ENCODE peak calls at places on chromosomes 4 and X, in eight cellular contexts. O is PC-3; W is A549; N is effector memory CD4-positive, alpha-beta T cell; G is uterus; Z is lung; C is heart left ventricle; B is endothelial cell of umbilical vein. J is an unnamed sample. For H3K4me1, the result is how much of the 10 kb centered on the place peaks cover.

GRCh38 chr4:55475394-55476243 is 71.1 kb downstream of the CLOCK start:
- DNase-seq in O (peak), W (no peak), N (no peak), G (no peak), Z (no peak), C (no peak), B (peak), J (no peak)

GRCh38 chr4:88866862-88867550 is 169.4 kb upstream of the NAP1L5 start:
- DNase-seq in O (peak), W (no peak), N (no peak), G (no peak), Z (no peak), C (no peak), B (peak), J (no peak)

GRCh38 chrX:110142096-110142495 is 139.2 kb downstream of the TMEM164 start:
- DNase-seq in O (no peak), W (no peak), N (no peak), G (no peak), Z (no peak), C (no peak), B (no peak), J (no peak)

GRCh38 chr4:186710521-186711119 is 13.0 kb downstream of the FAT1 start:
- DNase-seq in O (no peak), W (no peak), N (no peak), G (no peak), Z (no peak), C (no peak), B (no peak), J (no peak)

GRCh38 chrX:149877636-149878035 is 3.3 kb upstream of the MAGEA8 start:
- DNase-seq in O (peak), W (peak), N (no peak), G (no peak), Z (no peak), C (no peak), B (no peak), J (no peak)

GRCh38 chrX:15903186-15903681 is 48.6 kb upstream of the AP1S2 start:
- DNase-seq in O (no peak), W (no peak), N (no peak), G (no peak), Z (no peak), C (no peak), B (no peak), J (no peak)

GRCh38 chr4:118036336-118036735 is 2.0 kb downstream of the NDST3 start:
- DNase-seq in O (no peak), W (no peak), N (no peak), G (no peak), Z (no peak), C (no peak), B (no peak), J (no peak)

GRCh38 chr4:19657856-19658255 is 593.8 kb upstream of the SLIT2 start:
- DNase-seq in O (no peak), W (no peak), N (no peak), G (no peak), Z (no peak), C (no peak), B (no peak), J (no peak)

GRCh38 chrX:114075073-114075673 is 508.7 kb upstream of the HTR2C start:
- DNase-seq in O (no peak), W (no peak), N (no peak), G (no peak), Z (no peak), C (no peak), B (peak), J (no peak)

GRCh38 chr4:56386091-56386490 is 1.2 kb downstream of the AASDH start:
- DNase-seq in O (no peak), W (no peak), N (no peak), G (no peak), Z (no peak), C (no peak), B (no peak), J (no peak)

GRCh38 chr4:16026155-16026761 is 57.6 kb downstream of the PROM1 start:
- DNase-seq in O (peak), W (peak), N (no peak), G (no peak), Z (no peak), C (no peak), B (peak), J (no peak)

GRCh38 chrX:115622534-115622933 is 61.6 kb downstream of the PLS3 start:
- DNase-seq in O (no peak), W (no peak), N (no peak), G (no peak), Z (no peak), C (no peak), B (no peak), J (no peak)

GRCh38 chr4:78386679-78387078 is 164.9 kb upstream of the ANXA3 start:
- DNase-seq in O (no peak), W (no peak), N (no peak), G (no peak), Z (no peak), C (no peak), B (no peak), J (no peak)

GRCh38 chr4:120132935-120133334 is 66.3 kb upstream of the MAD2L1 start:
- DNase-seq in O (peak), W (peak), N (no peak), G (no peak), Z (no peak), C (no peak), B (no peak), J (no peak)

GRCh38 chrX:13371191-13371590 is 51.3 kb upstream of the ATXN3L start:
- DNase-seq in O (no peak), W (no peak), N (no peak), G (no peak), Z (no peak), C (no peak), B (no peak), J (no peak)

GRCh38 chr4:89336818-89337395 is 29.3 kb upstream of the GPRIN3 start:
- DNase-seq in O (no peak), W (no peak), N (no peak), G (no peak), Z (no peak), C (no peak), B (no peak), J (no peak)

GRCh38 chr4:25970691-25971427 is 56.8 kb downstream of the SMIM20 start:
- DNase-seq in O (peak), W (no peak), N (no peak), G (no peak), Z (no peak), C (peak), B (no peak), J (no peak)

GRCh38 chr4:41569957-41570356 is 32.0 kb downstream of the LIMCH1 start:
- DNase-seq in O (no peak), W (peak), N (no peak), G (no peak), Z (no peak), C (peak), B (no peak), J (no peak)

GRCh38 chr4:182822554-182822953 is 94.6 kb downstream of the DCTD start:
- DNase-seq in O (no peak), W (no peak), N (no peak), G (no peak), Z (no peak), C (no peak), B (no peak), J (no peak)

GRCh38 chrX:12269484-12269883 is 131.2 kb downstream of the FRMPD4 start:
- DNase-seq in O (peak), W (peak), N (no peak), G (no peak), Z (no peak), C (no peak), B (no peak), J (no peak)

GRCh38 chrX:44431206-44431605 is 87.7 kb upstream of the EFHC2 start:
- DNase-seq in O (peak), W (peak), N (no peak), G (no peak), Z (no peak), C (no peak), B (no peak), J (no peak)

GRCh38 chr4:182297659-182298058 is 54.5 kb downstream of the TENM3 start:
- DNase-seq in O (no peak), W (no peak), N (no peak), G (no peak), Z (no peak), C (no peak), B (no peak), J (no peak)

GRCh38 chr4:145735330-145735638 is 55.3 kb downstream of the C4orf51 start:
- DNase-seq in O (peak), W (peak), N (no peak), G (no peak), Z (peak), C (no peak), B (peak), J (no peak)

GRCh38 chr4:19982556-19982955 is 269.1 kb upstream of the SLIT2 start:
- DNase-seq in O (peak), W (no peak), N (no peak), G (no peak), Z (no peak), C (no peak), B (peak), J (no peak)

GRCh38 chr4:135065366-135065765 is 863.8 kb upstream of the PABPC4L start:
- DNase-seq in O (no peak), W (no peak), N (no peak), G (no peak), Z (no peak), C (no peak), B (no peak), J (no peak)

GRCh38 chrX:28586291-28586690 is 955 bp upstream of the IL1RAPL1 start:
- DNase-seq in O (peak), W (no peak), N (no peak), G (peak), Z (no peak), C (peak), B (peak), J (no peak)

GRCh38 chrX:77561372-77561771 is 114.2 kb downstream of the FGF16 start:
- DNase-seq in O (no peak), W (no peak), N (no peak), G (no peak), Z (no peak), C (no peak), B (no peak), J (no peak)

GRCh38 chrX:77565278-77565677 is 118.1 kb downstream of the FGF16 start:
- DNase-seq in O (no peak), W (no peak), N (no peak), G (no peak), Z (no peak), C (no peak), B (no peak), J (no peak)

DNA sequence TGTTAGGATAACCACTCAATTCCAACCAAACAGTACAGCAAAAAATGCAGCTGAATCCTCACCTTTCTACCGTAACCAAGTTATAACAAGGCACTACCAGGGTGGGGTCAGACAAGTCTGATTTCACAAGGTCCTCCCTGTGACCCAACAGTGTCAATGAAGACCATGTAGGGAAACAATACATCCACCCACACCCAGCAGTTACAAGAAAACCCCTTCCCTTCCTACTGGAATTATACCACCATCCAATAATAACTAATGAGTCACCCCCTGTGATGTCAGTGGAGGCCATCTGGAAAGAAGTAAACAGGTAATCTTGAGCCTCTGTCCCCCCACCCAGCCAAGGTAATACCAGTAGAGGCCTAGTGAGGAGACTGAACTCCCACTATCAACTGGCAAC is 117.6 kb downstream of the FGF16 start:
- DNase-seq in O (peak), W (no peak), N (no peak), G (no peak), Z (no peak), C (no peak), B (peak), J (no peak)
- H3K4me1 ChIP-seq in O (under half), W (under half), N (under half), G (under half), Z (under half), C (under half), B (under half), J (under half)

DNA sequence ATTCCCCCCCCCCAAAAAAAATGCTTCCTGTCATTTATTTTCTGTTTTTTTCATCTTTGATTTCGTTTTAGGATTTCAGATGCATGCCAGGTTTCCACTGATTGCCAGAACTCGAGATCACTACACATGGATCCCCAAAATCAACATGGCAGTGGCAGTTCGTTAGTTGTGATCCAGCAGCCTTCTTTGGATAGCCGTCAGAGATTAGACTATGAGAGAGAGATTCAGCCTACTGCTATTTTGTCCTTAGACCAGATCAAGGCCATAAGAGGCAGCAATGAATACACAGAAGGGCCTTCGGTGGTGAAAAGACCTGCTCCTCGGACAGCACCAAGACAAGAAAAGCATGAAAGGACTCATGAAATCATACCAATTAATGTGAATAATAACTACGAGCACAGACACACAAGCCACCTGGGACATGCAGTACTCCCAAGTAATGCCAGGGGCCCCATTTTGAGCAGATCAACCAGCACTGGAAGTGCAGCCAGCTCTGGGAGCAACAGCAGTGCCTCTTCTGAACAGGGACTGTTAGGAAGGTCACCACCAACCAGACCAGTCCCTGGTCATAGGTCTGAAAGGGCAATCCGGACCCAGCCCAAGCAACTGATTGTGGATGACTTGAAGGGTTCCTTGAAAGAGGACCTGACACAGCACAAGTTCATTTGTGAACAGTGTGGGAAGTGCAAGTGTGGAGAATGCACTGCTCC is 5.0 kb downstream of the SPRY1 start:
- DNase-seq in O (no peak), W (no peak), N (no peak), G (no peak), Z (no peak), C (no peak), B (no peak), J (no peak)
- H3K27ac ChIP-seq in O (no peak), W (no peak), N (no peak), G (peak), Z (peak), C (peak), B (no peak), J (no peak)

DNA sequence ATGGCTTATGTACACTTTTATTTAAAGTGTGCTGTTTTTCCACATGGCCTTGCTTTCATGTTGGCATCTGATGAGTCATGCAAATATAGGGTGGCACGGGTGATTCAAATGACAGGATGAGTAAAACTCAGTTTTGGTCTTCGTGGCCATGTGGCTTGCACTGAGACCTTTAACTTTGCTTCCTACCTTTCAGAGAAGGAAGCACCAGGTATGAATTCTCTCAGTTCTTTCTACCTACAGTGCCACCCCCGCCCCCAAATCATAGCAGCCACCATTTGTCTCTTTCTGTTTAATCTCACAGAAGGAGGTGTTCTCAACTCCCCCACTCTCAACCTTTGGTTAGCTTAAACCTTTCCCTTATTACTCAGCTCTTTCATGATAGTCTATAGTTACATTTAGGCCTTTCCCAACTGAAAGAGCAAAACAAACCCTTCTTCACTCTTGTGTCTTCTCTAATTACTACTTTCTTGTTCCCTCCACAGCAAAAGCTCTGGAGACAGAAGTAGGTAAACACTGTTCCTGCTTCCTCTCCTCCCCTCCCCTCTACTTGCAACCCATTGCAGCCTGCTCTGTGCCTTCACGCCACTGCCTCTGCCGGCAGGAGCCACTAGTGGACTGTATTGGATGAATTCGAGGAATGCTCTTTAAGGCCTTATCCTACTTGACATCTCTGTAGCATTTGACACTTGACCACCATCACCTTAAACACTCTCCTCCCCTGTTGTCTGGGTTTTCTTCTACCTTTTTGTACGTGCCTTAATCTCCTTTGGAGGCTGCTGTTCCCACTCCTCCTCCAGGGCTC is 123.7 kb downstream of the AFF1 start:
- DNase-seq in O (peak), W (peak), N (no peak), G (no peak), Z (no peak), C (peak), B (no peak), J (no peak)
- H3K4me3 ChIP-seq in O (no peak), W (no peak), N (no peak), G (no peak), Z (no peak), C (no peak), B (no peak), J (no peak)

DNA sequence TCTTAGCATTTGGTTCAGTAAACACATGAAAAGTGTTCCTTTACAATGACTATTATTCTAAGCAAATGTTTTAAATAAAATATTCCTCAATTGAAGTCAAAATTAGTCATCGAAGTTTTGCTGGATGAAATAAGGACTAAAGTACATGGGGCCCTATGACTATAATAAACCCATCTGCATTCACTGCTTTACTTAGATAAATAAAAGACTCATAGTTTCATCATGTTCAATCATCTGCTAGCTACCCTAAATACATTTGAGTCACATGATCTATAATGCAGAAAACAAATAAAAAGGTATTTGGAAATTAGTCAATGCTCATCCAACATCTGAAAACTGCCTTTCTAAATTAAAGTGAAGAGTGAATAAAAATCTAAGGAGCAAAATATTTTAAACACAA is 78.8 kb downstream of the CAMK2D start:
- DNase-seq in O (peak), W (no peak), N (no peak), G (no peak), Z (no peak), C (no peak), B (no peak), J (no peak)
- H3K4me1 ChIP-seq in O (under half), W (under half), N (under half), G (under half), Z (under half), C (under half), B (under half), J (under half)

GRCh38 chr4:158176776-158177175 is 4.0 kb upstream of the GASK1B start:
- DNase-seq in O (peak), W (no peak), N (no peak), G (no peak), Z (no peak), C (no peak), B (no peak), J (no peak)
- H3K27ac ChIP-seq in O (no peak), W (no peak), N (no peak), G (no peak), Z (no peak), C (no peak), B (no peak), J (no peak)

DNA sequence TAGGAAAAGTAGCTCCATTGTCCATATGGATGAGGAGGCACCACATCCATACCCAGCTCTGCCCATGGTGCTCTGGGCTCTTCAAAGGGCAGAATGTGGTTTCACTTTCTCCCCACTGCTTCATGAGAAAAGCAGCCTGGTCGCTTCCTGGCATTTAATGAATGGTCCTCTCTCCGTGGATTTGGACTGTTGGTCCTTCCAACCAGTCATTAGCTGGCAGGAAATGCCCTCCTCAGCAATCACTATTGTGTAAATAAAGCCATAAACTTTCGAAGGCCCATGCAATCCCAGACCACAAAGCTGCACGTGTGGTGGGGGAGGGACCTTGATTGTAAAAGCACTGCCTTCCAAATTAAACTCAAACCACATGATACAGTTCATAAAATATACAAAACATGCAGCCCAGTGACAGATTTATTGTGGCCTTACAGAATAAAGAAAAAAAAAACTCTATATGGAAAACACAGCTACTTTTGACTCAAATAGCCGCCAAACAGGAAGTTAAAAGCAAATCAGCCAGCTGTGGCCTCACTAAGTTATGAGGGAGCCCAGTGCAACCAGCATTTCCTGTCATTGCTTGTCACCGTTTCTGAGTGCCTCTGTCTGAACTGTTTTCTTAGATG is 8.1 kb downstream of the MBNL3 start:
- DNase-seq in O (peak), W (no peak), N (peak), G (peak), Z (peak), C (no peak), B (peak), J (peak)
- H3K4me3 ChIP-seq in O (peak), W (no peak), N (peak), G (no peak), Z (no peak), C (peak), B (no peak), J (peak)

DNA sequence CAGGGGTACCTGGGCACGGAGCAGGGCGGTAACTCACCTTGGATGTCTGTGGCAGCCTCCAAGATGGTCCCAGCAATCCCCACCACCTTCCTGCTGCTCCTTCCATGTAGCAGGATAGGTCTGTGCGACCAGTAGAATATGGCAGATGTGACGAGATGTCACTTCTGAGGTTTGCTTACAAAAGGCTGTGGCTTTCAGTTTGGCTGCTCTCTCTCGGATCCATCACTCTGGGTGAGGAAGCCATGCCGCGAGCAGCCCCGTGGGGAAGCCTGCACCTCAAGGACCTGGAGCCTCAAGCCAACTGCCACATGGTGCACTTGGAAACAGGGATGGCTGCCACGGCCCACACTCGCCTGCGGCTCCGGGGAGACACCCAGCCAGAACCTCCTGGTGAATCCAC is 37.6 kb downstream of the WFS1 start:
- DNase-seq in O (no peak), W (no peak), N (no peak), G (no peak), Z (no peak), C (no peak), B (no peak), J (no peak)
- H3K4me1 ChIP-seq in O (under half), W (under half), N (under half), G (under half), Z (under half), C (under half), B (under half), J (under half)

GRCh38 chr4:53476232-53477037 is 99.0 kb downstream of the FIP1L1 start:
- DNase-seq in O (peak), W (peak), N (no peak), G (no peak), Z (no peak), C (no peak), B (no peak), J (no peak)
- H3K27ac ChIP-seq in O (no peak), W (no peak), N (no peak), G (no peak), Z (no peak), C (no peak), B (no peak), J (no peak)

J was measured in naive thymus-derived CD4-positive, alpha-beta T cell.